ENCODE peak calls at places on chromosomes 7 and 10, in ten cellular contexts. V, N, E, L, H, F, I, Y, O and G are unnamed samples.

GRCh38 chr10:106957825-106958581 is 206.5 kb downstream of the SORCS1 start:
- DNase-seq in N (no peak), H (no peak), I (no peak), Y (peak), L (no peak), V (no peak), F (no peak), E (no peak), O (no peak), G (no peak)

GRCh38 chr10:62224606-62225005 is 44.0 kb downstream of the RTKN2 start:
- DNase-seq in E (peak), Y (no peak), V (no peak), L (no peak), F (no peak), O (no peak), I (no peak), H (peak), N (no peak), G (no peak)

GRCh38 chr10:21174670-21175495 is 277.8 kb upstream of the NEBL start:
- DNase-seq in V (no peak), E (no peak), L (no peak), Y (no peak), H (no peak), O (no peak), F (peak), N (no peak), I (no peak), G (no peak)

GRCh38 chr7:55476071-55476803 is 96.1 kb downstream of the VOPP1 start:
- DNase-seq in E (peak), F (no peak), O (no peak), H (no peak), Y (no peak), L (no peak), I (no peak), N (no peak), V (no peak), G (no peak)

GRCh38 chr10:102347236-102347828 is 48.2 kb upstream of the NFKB2 start:
- DNase-seq in Y (peak), F (peak), V (peak), L (no peak), E (peak), I (peak), H (no peak), N (no peak), O (no peak), G (no peak)

GRCh38 chr10:30434273-30435067 is 486 bp downstream of the MAP3K8 start:
- DNase-seq in Y (peak), V (no peak), H (no peak), N (peak), F (peak), O (peak), E (peak), L (peak), I (peak), G (no peak)

GRCh38 chr10:108629843-108630242 is 1293.5 kb downstream of the XPNPEP1 start:
- DNase-seq in V (no peak), H (no peak), I (peak), E (peak), L (no peak), F (no peak), N (no peak), Y (peak), O (no peak), G (no peak)

GRCh38 chr10:32501906-32502305 is 56.0 kb downstream of the CCDC7 start:
- DNase-seq in N (no peak), V (no peak), O (no peak), E (no peak), H (no peak), L (no peak), F (no peak), Y (peak), I (no peak), G (no peak)

GRCh38 chr7:78055160-78055559 is 256.6 kb downstream of the PHTF2 start:
- DNase-seq in I (peak), O (no peak), Y (no peak), E (no peak), H (no peak), V (no peak), L (no peak), F (no peak), N (no peak), G (no peak)

GRCh38 chr7:36734731-36735130 is 10.4 kb upstream of the AOAH start:
- DNase-seq in V (no peak), H (no peak), N (no peak), E (no peak), I (no peak), Y (no peak), O (no peak), F (no peak), L (no peak), G (no peak)

GRCh38 chr10:34580643-34581042 is 234.5 kb downstream of the PARD3 start:
- DNase-seq in Y (peak), I (no peak), V (peak), L (no peak), E (peak), F (no peak), H (peak), N (no peak), O (no peak), G (no peak)

GRCh38 chr7:149625339-149625946 is 127.8 kb upstream of the ZNF746 start:
- DNase-seq in F (peak), N (peak), E (peak), H (no peak), Y (peak), L (peak), I (peak), O (peak), V (peak), G (no peak)

GRCh38 chr10:114615600-114616007 is 42.5 kb downstream of the ABLIM1 start:
- DNase-seq in E (no peak), O (no peak), H (no peak), V (no peak), N (no peak), Y (no peak), F (no peak), L (no peak), I (no peak), G (no peak)

GRCh38 chr10:132360766-132361447 is 28.9 kb downstream of the LRRC27 start:
- DNase-seq in N (no peak), H (no peak), Y (no peak), I (peak), F (no peak), O (peak), V (peak), L (peak), E (no peak), G (no peak)

GRCh38 chr7:116075351-116076145 is 45.0 kb upstream of the TFEC start:
- DNase-seq in V (no peak), F (no peak), O (no peak), I (no peak), L (no peak), N (no peak), E (no peak), Y (no peak), H (peak), G (no peak)

GRCh38 chr10:97612386-97612785 is 20.9 kb downstream of the MORN4 start:
- DNase-seq in L (no peak), O (no peak), H (peak), I (peak), F (peak), N (no peak), Y (peak), E (peak), V (peak), G (peak)

GRCh38 chr10:117004238-117004626 is 755 bp downstream of the SHTN1 start:
- DNase-seq in V (peak), H (no peak), N (no peak), Y (no peak), I (no peak), O (no peak), L (no peak), E (peak), F (no peak), G (peak)

GRCh38 chr7:28872226-28872625 is 85.9 kb downstream of the TRIL start:
- DNase-seq in I (no peak), O (no peak), N (no peak), V (peak), Y (no peak), E (no peak), F (no peak), L (no peak), H (peak), G (no peak)

GRCh38 chr7:27145167-27145883 is 1.8 kb upstream of the HOXA5 start:
- DNase-seq in E (peak), L (no peak), V (no peak), H (peak), I (no peak), Y (no peak), N (no peak), F (no peak), O (no peak), G (no peak)

GRCh38 chr10:98340946-98341345 is 73.0 kb upstream of the LOXL4 start:
- DNase-seq in L (no peak), H (no peak), O (no peak), F (no peak), N (no peak), Y (no peak), E (peak), V (no peak), I (no peak), G (no peak)

GRCh38 chr10:124680675-124681074 is 63.5 kb downstream of the FAM53B start:
- DNase-seq in F (no peak), E (peak), V (no peak), I (no peak), O (no peak), H (no peak), L (peak), Y (no peak), N (no peak), G (no peak)

GRCh38 chr10:86632009-86632800 is 22.1 kb upstream of the OPN4 start:
- DNase-seq in V (no peak), Y (no peak), L (peak), F (no peak), O (no peak), I (peak), H (no peak), E (peak), N (no peak), G (no peak)

GRCh38 chr10:111098679-111099437 is 22.0 kb downstream of the ADRA2A start:
- DNase-seq in F (peak), L (no peak), V (no peak), O (no peak), N (no peak), Y (no peak), I (no peak), H (no peak), E (peak), G (no peak)

GRCh38 chr10:31051703-31052102 is 20.0 kb upstream of the ZNF438 start:
- DNase-seq in I (no peak), H (no peak), V (no peak), N (no peak), E (no peak), Y (no peak), O (no peak), L (no peak), F (no peak), G (no peak)

GRCh38 chr10:132502544-132503300 is 34.9 kb upstream of the INPP5A start:
- DNase-seq in H (no peak), F (no peak), E (no peak), O (no peak), L (peak), I (no peak), N (no peak), Y (no peak), V (no peak), G (no peak)

GRCh38 chr10:6647811-6648526 is 67.9 kb upstream of the PRKCQ start:
- DNase-seq in E (peak), I (peak), Y (peak), N (peak), V (peak), F (peak), L (peak), O (peak), H (no peak), G (no peak)

GRCh38 chr7:25795824-25796235 is 356.2 kb upstream of the NFE2L3 start:
- DNase-seq in N (no peak), E (peak), H (no peak), I (no peak), V (no peak), L (no peak), F (no peak), Y (no peak), O (no peak), G (no peak)

GRCh38 chr7:34115503-34115902 is 210.2 kb downstream of the BMPER start:
- DNase-seq in O (no peak), Y (no peak), I (no peak), L (no peak), E (no peak), F (no peak), N (no peak), H (no peak), V (no peak), G (no peak)

GRCh38 chr10:63711361-63711760 is 190.2 kb downstream of the REEP3 start:
- DNase-seq in E (peak), N (no peak), V (no peak), L (no peak), I (no peak), H (no peak), F (no peak), O (no peak), Y (no peak), G (peak)

GRCh38 chr7:27774717-27775328 is 34.9 kb downstream of the TAX1BP1 start:
- DNase-seq in V (peak), N (no peak), O (peak), L (no peak), Y (peak), I (no peak), F (peak), H (no peak), E (peak), G (no peak)

GRCh38 chr7:116271980-116272886 is 61.9 kb downstream of the TES start:
- DNase-seq in N (no peak), I (no peak), V (peak), Y (no peak), F (peak), L (no peak), O (peak), H (peak), E (peak), G (peak)

GRCh38 chr10:43371418-43371817 is at the start of gene FXYD4:
- DNase-seq in I (no peak), O (no peak), N (no peak), Y (no peak), F (no peak), H (no peak), L (no peak), E (no peak), V (no peak), G (no peak)

GRCh38 chr10:43125881-43126731 is 12.1 kb upstream of the CSGALNACT2 start:
- DNase-seq in E (no peak), L (no peak), I (no peak), Y (no peak), N (no peak), V (no peak), F (no peak), H (no peak), O (no peak), G (no peak)

GRCh38 chr10:103102195-103102594 is 90.9 kb downstream of the NT5C2 start:
- DNase-seq in H (no peak), O (no peak), E (no peak), V (no peak), F (no peak), I (no peak), N (no peak), L (no peak), Y (no peak), G (no peak)

GRCh38 chr7:351681-352480 is 61.9 kb downstream of the FOXL3 start:
- DNase-seq in I (no peak), L (peak), H (no peak), O (no peak), V (no peak), Y (no peak), E (no peak), N (peak), F (no peak), G (no peak)